ENCODE peak calls at places on chromosomes 1 and 21, in four cellular contexts. K, M, X and I are unnamed samples.

GRCh38 chr1:149844096-149844495 is 55.3 kb upstream of the BOLA1 start:
- DNase-seq in K (no peak), M (peak; percentile 15), X (no peak), I (no peak)

GRCh38 chr1:118927421-118927820 is 60.7 kb downstream of the TBX15 start:
- DNase-seq in K (no peak), M (no peak), X (no peak), I (no peak)

GRCh38 chr1:223489439-223489838 is 96.2 kb downstream of the CCDC185 start:
- DNase-seq in K (no peak), M (no peak), X (no peak), I (no peak)

GRCh38 chr1:63935148-63935547 is 161.3 kb downstream of the ROR1 start:
- DNase-seq in K (no peak), M (no peak), X (no peak), I (no peak)

GRCh38 chr1:43316738-43317520 is 16.1 kb downstream of the TIE1 start:
- DNase-seq in K (peak; percentile 60), M (no peak), X (no peak), I (no peak)

GRCh38 chr1:111570781-111571181 is 48.8 kb upstream of the RAP1A start:
- DNase-seq in K (no peak), M (no peak), X (peak; percentile 14), I (no peak)

GRCh38 chr1:203475012-203475981 is at the start of gene PRELP:
- DNase-seq in K (peak; percentile 94), M (no peak), X (peak; percentile 54), I (no peak)

GRCh38 chr1:227728892-227729143 is 6.3 kb downstream of the JMJD4 start:
- DNase-seq in K (no peak), M (no peak), X (no peak), I (no peak)

GRCh38 chr1:185676969-185677368 is 57.2 kb upstream of the HMCN1 start:
- DNase-seq in K (no peak), M (no peak), X (no peak), I (no peak)

GRCh38 chr1:39508857-39509305 is 17.4 kb downstream of the BMP8A start:
- DNase-seq in K (peak; percentile 71), M (no peak), X (no peak), I (no peak)

GRCh38 chr1:246306415-246307037 is 200.6 kb downstream of the SMYD3 start:
- DNase-seq in K (no peak), M (no peak), X (no peak), I (no peak)

GRCh38 chr1:177106614-177107365 is 57.7 kb downstream of the ASTN1 start:
- DNase-seq in K (no peak), M (no peak), X (no peak), I (no peak)

GRCh38 chr1:113617438-113618141 is 141.7 kb downstream of the PHTF1 start:
- DNase-seq in K (no peak), M (no peak), X (no peak), I (no peak)

GRCh38 chr21:25772680-25773079 is 37.9 kb downstream of the GABPA start:
- DNase-seq in K (no peak), M (no peak), X (no peak), I (no peak)

GRCh38 chr1:90839323-90839722 is 122.2 kb upstream of the BARHL2 start:
- DNase-seq in K (no peak), M (no peak), X (no peak), I (no peak)

GRCh38 chr21:39451332-39452206 is at the start of gene SH3BGR:
- DNase-seq in K (peak; percentile 70), M (no peak), X (no peak), I (no peak)

GRCh38 chr1:186662752-186663151 is 17.5 kb downstream of the PTGS2 start:
- DNase-seq in K (no peak), M (no peak), X (no peak), I (peak; percentile 63)

GRCh38 chr1:2229032-2229920 is 1.2 kb downstream of the SKI start:
- DNase-seq in K (peak; percentile 94), M (no peak), X (peak; percentile 77), I (no peak)

GRCh38 chr1:207811920-207812720 is 60.3 kb downstream of the CD46 start:
- DNase-seq in K (peak; percentile 93), M (peak; percentile 73), X (no peak), I (no peak)

GRCh38 chr1:211631168-211631567 is 44.3 kb downstream of the NEK2 start:
- DNase-seq in K (no peak), M (no peak), X (no peak), I (no peak)

GRCh38 chr1:211632808-211633522 is 42.5 kb downstream of the NEK2 start:
- DNase-seq in K (peak; percentile 78), M (no peak), X (no peak), I (no peak)

GRCh38 chr1:211633523-211633843 is 41.9 kb downstream of the NEK2 start:
- DNase-seq in K (no peak), M (no peak), X (no peak), I (no peak)

GRCh38 chr1:211630236-211631081 is 45.0 kb downstream of the NEK2 start:
- DNase-seq in K (no peak), M (no peak), X (no peak), I (no peak)

GRCh38 chr1:211632117-211632807 is 43.2 kb downstream of the NEK2 start:
- DNase-seq in K (no peak), M (no peak), X (no peak), I (no peak)
- H3K27ac ChIP-seq in K (peak overlapping the region; percentile 62), M (peak overlapping the region; percentile 57), X (no peak overlapping the region), I (no peak overlapping the region)

GRCh38 chr21:42441963-42442362 is 38.3 kb downstream of the UBASH3A start:
- DNase-seq in K (no peak), M (no peak), X (peak; percentile 1), I (no peak)

GRCh38 chr21:42437786-42438185 is 34.1 kb downstream of the UBASH3A start:
- DNase-seq in K (no peak), M (no peak), X (no peak), I (no peak)

GRCh38 chr21:42438316-42439205 is 34.9 kb downstream of the UBASH3A start:
- DNase-seq in K (no peak), M (no peak), X (no peak), I (no peak)

GRCh38 chr21:42439284-42440186 is 35.8 kb downstream of the UBASH3A start:
- DNase-seq in K (no peak), M (no peak), X (peak; percentile 7), I (no peak)

DNA sequence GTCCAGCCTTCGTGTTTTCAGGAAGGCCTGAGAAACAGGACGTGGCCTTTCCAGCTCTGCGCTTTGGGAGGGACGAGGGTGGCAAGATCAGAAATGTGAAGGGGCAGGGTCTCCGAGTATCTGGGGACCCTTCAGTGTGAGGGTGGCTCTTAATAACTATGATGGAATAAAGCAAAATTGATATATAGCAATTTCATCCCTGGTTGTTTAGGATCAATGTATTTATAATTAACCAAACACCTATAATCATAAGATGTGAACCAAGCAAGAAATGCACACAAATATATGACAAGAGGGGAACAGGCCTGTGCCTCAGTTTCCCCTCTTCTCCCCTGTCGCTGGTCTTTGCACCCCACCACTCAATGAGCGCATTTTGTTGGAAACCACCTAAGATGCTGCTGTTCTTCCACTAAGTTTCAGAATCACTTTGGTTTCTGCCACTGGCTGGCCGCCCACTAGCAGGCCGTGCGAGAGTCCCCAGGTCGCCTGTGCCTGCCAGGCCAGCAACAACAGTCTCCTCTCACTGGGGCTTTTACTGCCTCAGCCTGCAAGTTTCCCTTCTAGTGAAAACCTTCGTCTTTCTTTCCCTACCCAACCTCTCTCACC is 36.6 kb downstream of the UBASH3A start:
- DNase-seq in K (no peak), M (no peak), X (peak; percentile 4), I (no peak)
- H3K27ac ChIP-seq in K (no peak overlapping the region), M (no peak overlapping the region), X (no peak overlapping the region), I (no peak overlapping the region)

DNA sequence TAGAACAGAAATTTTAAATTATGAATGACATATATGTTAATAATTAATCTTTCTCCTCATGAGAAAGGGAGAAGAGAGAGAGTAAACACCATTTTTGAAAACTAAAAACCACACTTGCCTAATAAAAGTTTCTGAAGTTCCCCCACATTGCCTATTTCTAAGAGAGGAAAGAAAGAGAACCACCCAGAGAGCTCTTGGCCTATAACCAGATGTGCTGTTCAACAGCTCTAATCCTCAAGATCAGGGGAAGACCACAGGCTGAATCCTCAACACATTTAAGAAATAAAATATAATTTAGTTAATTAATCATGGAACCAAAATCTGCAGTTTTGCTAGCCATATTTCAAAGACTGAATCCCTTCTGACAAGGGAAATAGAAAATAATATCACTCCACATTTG is 11.9 kb downstream of the PRRX1 start:
- DNase-seq in K (no peak), M (no peak), X (no peak), I (no peak)
- H3K27ac ChIP-seq in K (no peak overlapping the region), M (no peak overlapping the region), X (no peak overlapping the region), I (no peak overlapping the region)

GRCh38 chr1:51236548-51237312 is 657 bp downstream of the RNF11 start:
- DNase-seq in K (peak; percentile 76), M (no peak), X (peak; percentile 59), I (no peak)

GRCh38 chr1:51235611-51236547 is at the start of gene RNF11:
- DNase-seq in K (peak; percentile 97), M (peak; percentile 69), X (peak; percentile 95), I (peak; percentile 41)

GRCh38 chr1:51240096-51240495 is 4.0 kb downstream of the RNF11 start:
- DNase-seq in K (no peak), M (no peak), X (peak; percentile 56), I (no peak)

GRCh38 chr1:51237313-51237700 is 1.2 kb downstream of the RNF11 start:
- DNase-seq in K (no peak), M (no peak), X (no peak), I (no peak)

GRCh38 chr1:51237714-51238403 is 1.8 kb downstream of the RNF11 start:
- DNase-seq in K (no peak), M (no peak), X (no peak), I (no peak)
- H3K27ac ChIP-seq in K (peak overlapping the region; percentile 98), M (peak overlapping the region; percentile 99), X (peak overlapping the region; percentile 95), I (peak overlapping the region; percentile 92)